ENCODE peak calls at places on chromosomes 11 and 22, in ten cellular contexts. Z, N, Q, Y, D, K, R, L, C and H are unnamed samples.

GRCh38 chr22:40648386-40648785 is 11.9 kb upstream of the MRTFA start:
- DNase-seq in N (no peak), Y (no peak), C (no peak), Z (peak; percentile 17), L (peak; percentile 24), K (no peak), D (no peak), Q (no peak), R (no peak), H (no peak)

GRCh38 chr11:8638300-8638699 is 44.2 kb downstream of the TRIM66 start:
- DNase-seq in D (no peak), Y (no peak), L (no peak), K (peak; percentile 8), Q (no peak), N (peak; percentile 66), Z (no peak), C (no peak), R (no peak), H (no peak)

GRCh38 chr11:111530091-111530490 is 10.4 kb upstream of the LAYN start:
- DNase-seq in R (no peak), Q (no peak), N (no peak), Y (no peak), Z (no peak), L (no peak), D (no peak), C (no peak), K (no peak), H (no peak)

GRCh38 chr11:96356837-96357236 is 13.8 kb upstream of the MAML2 start:
- DNase-seq in K (no peak), R (no peak), N (no peak), Y (no peak), D (no peak), C (no peak), Z (no peak), Q (no peak), L (no peak), H (no peak)

GRCh38 chr11:9838961-9839360 is 175.1 kb downstream of the SWAP70 start:
- DNase-seq in D (no peak), K (peak; percentile 51), Y (no peak), N (no peak), Z (no peak), L (no peak), Q (no peak), C (no peak), R (peak; percentile 49), H (no peak)

GRCh38 chr22:35785181-35785923 is 67.7 kb downstream of the APOL5 start:
- DNase-seq in N (peak; percentile 58), Z (no peak), K (no peak), L (no peak), Q (no peak), C (no peak), R (peak; percentile 15), D (no peak), Y (no peak), H (no peak)

GRCh38 chr11:48148749-48149148 is 67.9 kb upstream of the OR4B1 start:
- DNase-seq in D (no peak), Q (no peak), Y (no peak), Z (no peak), N (no peak), C (no peak), K (no peak), R (peak; percentile 20), L (no peak), H (no peak)

GRCh38 chr22:44304354-44304753 is 8.4 kb downstream of the SHISAL1 start:
- DNase-seq in Y (no peak), D (no peak), Q (no peak), N (peak; percentile 60), C (no peak), Z (no peak), K (peak; percentile 4), L (no peak), R (peak; percentile 7), H (no peak)

GRCh38 chr11:15347969-15348734 is 233.4 kb downstream of the INSC start:
- DNase-seq in Q (no peak), L (no peak), Z (no peak), C (no peak), R (no peak), D (no peak), N (no peak), Y (no peak), K (no peak), H (no peak)

GRCh38 chr11:337711-338110 is 17.1 kb upstream of the IFITM3 start:
- DNase-seq in L (no peak), R (no peak), K (no peak), Z (no peak), N (no peak), C (no peak), Y (no peak), Q (no peak), D (no peak), H (no peak)

GRCh38 chr22:42880815-42881214 is 23.7 kb upstream of the ARFGAP3 start:
- DNase-seq in K (no peak), Z (no peak), C (no peak), D (no peak), N (no peak), L (no peak), Y (no peak), Q (no peak), R (no peak), H (no peak)

GRCh38 chr11:12165237-12165875 is 55.0 kb downstream of the MICAL2 start:
- DNase-seq in C (no peak), L (no peak), D (no peak), R (no peak), K (no peak), Z (no peak), Q (peak; percentile 7), Y (no peak), N (no peak), H (no peak)

GRCh38 chr11:116835042-116835772 is 2.2 kb downstream of the APOA1 start:
- DNase-seq in Z (no peak), D (no peak), R (no peak), Y (no peak), C (peak; percentile 22), Q (no peak), L (no peak), N (peak; percentile 17), K (no peak), H (no peak)

GRCh38 chr11:130531061-130531460 is 82.6 kb downstream of the ADAMTS15 start:
- DNase-seq in Q (no peak), R (no peak), N (peak; percentile 12), Z (no peak), L (no peak), D (peak; percentile 51), Y (no peak), C (no peak), K (no peak), H (no peak)

GRCh38 chr22:43800970-43801369 is 11.1 kb downstream of the EFCAB6 start:
- DNase-seq in C (no peak), Q (no peak), R (no peak), Y (no peak), D (no peak), Z (no peak), L (no peak), N (no peak), K (no peak), H (no peak)

GRCh38 chr11:120867531-120867930 is 156.4 kb upstream of the TBCEL start:
- DNase-seq in K (no peak), N (no peak), C (no peak), Y (no peak), D (no peak), Z (no peak), Q (no peak), R (no peak), L (no peak), H (no peak)

GRCh38 chr22:29334696-29335344 is 19.3 kb upstream of the RASL10A start:
- DNase-seq in Q (no peak), Z (no peak), C (no peak), N (no peak), R (no peak), D (no peak), K (no peak), L (no peak), Y (no peak), H (no peak)

GRCh38 chr11:109583996-109584395 is 162.0 kb downstream of the C11orf87 start:
- DNase-seq in Z (no peak), Y (no peak), N (no peak), D (no peak), K (no peak), Q (no peak), L (no peak), C (no peak), R (no peak), H (no peak)

GRCh38 chr11:67644042-67644441 is 4.5 kb upstream of the TBX10 start:
- DNase-seq in R (no peak), Z (no peak), C (no peak), L (no peak), K (no peak), Y (no peak), Q (no peak), D (no peak), N (peak; percentile 17), H (no peak)

GRCh38 chr22:35727436-35727835 is 9.8 kb downstream of the APOL5 start:
- DNase-seq in K (no peak), Z (no peak), L (no peak), R (peak; percentile 31), D (no peak), N (no peak), Q (no peak), C (no peak), Y (peak; percentile 30), H (no peak)

GRCh38 chr22:40808018-40808841 is 10.9 kb downstream of the SLC25A17 start:
- DNase-seq in K (no peak), Z (no peak), D (no peak), L (no peak), R (peak; percentile 24), Q (no peak), N (no peak), C (no peak), Y (no peak), H (no peak)

GRCh38 chr11:9972917-9973504 is 309.1 kb downstream of the SWAP70 start:
- DNase-seq in Z (no peak), R (peak; percentile 78), Q (peak; percentile 20), Y (peak; percentile 4), D (no peak), K (peak; percentile 39), N (peak; percentile 74), L (peak; percentile 57), C (no peak), H (no peak)

GRCh38 chr11:131880976-131881375 is 510.6 kb downstream of the NTM start:
- DNase-seq in K (no peak), N (no peak), Y (no peak), C (no peak), Z (no peak), L (no peak), D (no peak), Q (no peak), R (no peak), H (no peak)

GRCh38 chr11:44775366-44776356 is 48.9 kb downstream of the TSPAN18 start:
- DNase-seq in C (peak; percentile 60), R (peak; percentile 84), K (peak; percentile 26), D (no peak), Q (peak; percentile 26), L (peak; percentile 81), N (peak; percentile 47), Y (peak; percentile 71), Z (no peak), H (peak; percentile 73)